ENCODE peak calls at places on chromosome 1, in five cellular contexts. H, B, G, J and V are unnamed samples.

GRCh38 chr1:18197299-18197698 is 89.7 kb downstream of the IGSF21 start:
- DNase-seq in H (no peak), B (no peak), G (no peak), J (no peak), V (no peak)

GRCh38 chr1:155202198-155202597 is 5.5 kb downstream of the THBS3 start:
- DNase-seq in H (no peak), B (no peak), G (no peak), J (no peak), V (no peak)

GRCh38 chr1:109498161-109498801 is 4.4 kb downstream of the CYB561D1 start:
- DNase-seq in H (peak), B (peak), G (peak), J (peak), V (peak)

GRCh38 chr1:51423098-51423821 is 92.9 kb upstream of the TTC39A start:
- DNase-seq in H (no peak), B (peak), G (peak), J (peak), V (peak)

GRCh38 chr1:55623339-55623738 is 408.2 kb upstream of the USP24 start:
- DNase-seq in H (no peak), B (no peak), G (peak), J (peak), V (peak)

GRCh38 chr1:244969355-244970235 is 105.3 kb upstream of the HNRNPU start:
- DNase-seq in H (peak), B (peak), G (peak), J (peak), V (peak)

GRCh38 chr1:245578306-245578705 is 423.5 kb downstream of the KIF26B start:
- DNase-seq in H (no peak), B (no peak), G (no peak), J (no peak), V (no peak)

GRCh38 chr1:54542120-54542961 is 5.7 kb upstream of the ACOT11 start:
- DNase-seq in H (peak), B (peak), G (peak), J (peak), V (peak)

GRCh38 chr1:31483012-31483946 is 70.3 kb downstream of the SERINC2 start:
- DNase-seq in H (no peak), B (peak), G (peak), J (peak), V (peak)

GRCh38 chr1:58456470-58456869 is 90.1 kb downstream of the OMA1 start:
- DNase-seq in H (no peak), B (peak), G (peak), J (peak), V (no peak)

GRCh38 chr1:83619497-83619896 is 379.4 kb downstream of the TTLL7 start:
- DNase-seq in H (no peak), B (no peak), G (no peak), J (no peak), V (no peak)

GRCh38 chr1:167439301-167439988 is 78.9 kb downstream of the CD247 start:
- DNase-seq in H (peak), B (peak), G (peak), J (peak), V (peak)
- H3K4me3 ChIP-seq in H (peak), B (peak), G (peak), J (peak), V (peak)

GRCh38 chr1:6123816-6124215 is 56.3 kb downstream of the CHD5 start:
- DNase-seq in H (no peak), B (no peak), G (no peak), J (no peak), V (no peak)

GRCh38 chr1:6125366-6125765 is 54.8 kb downstream of the CHD5 start:
- DNase-seq in H (no peak), B (no peak), G (no peak), J (no peak), V (no peak)

GRCh38 chr1:6126028-6126427 is 54.1 kb downstream of the CHD5 start:
- DNase-seq in H (no peak), B (no peak), G (no peak), J (no peak), V (no peak)

GRCh38 chr1:6124341-6124740 is 55.8 kb downstream of the CHD5 start:
- DNase-seq in H (no peak), B (no peak), G (no peak), J (no peak), V (no peak)

DNA sequence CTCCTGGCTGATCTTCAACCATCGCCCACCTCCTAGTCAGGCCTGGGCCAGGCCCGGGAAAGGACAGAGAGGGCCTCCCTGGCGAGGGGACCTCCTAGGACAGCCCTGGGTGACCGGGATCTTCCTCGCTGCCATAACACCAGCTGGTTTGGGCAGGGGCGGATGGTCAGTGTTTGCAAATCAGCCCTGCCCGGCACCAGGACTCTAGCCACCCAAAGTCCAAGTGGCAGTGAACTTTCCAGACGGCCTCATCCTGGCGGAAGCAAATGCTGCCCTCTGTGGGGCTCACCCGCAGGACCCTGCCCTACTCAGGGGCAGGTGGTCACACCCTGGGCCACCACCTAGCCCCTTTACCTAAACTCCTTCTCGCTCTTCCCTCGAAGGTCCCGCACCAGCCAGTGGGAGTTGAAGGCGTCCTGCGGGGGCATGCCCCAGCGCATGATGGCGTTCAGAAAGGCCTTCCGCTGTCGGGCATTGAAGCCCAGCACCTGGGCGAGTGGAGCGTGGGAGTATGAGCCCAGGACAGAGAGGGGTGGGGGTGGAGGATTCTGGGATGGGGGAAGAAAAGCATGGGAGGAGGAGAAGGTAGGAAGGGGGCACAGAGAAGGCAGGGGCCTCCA is 55.3 kb downstream of the CHD5 start:
- DNase-seq in H (no peak), B (no peak), G (no peak), J (no peak), V (no peak)
- TF ChIP-seq CTCF in H (no peak), B (no peak), G (no peak), J (no peak), V (no peak)

GRCh38 chr1:81805537-81806431 is 5.0 kb downstream of the ADGRL2 start:
- DNase-seq in H (no peak), B (no peak), G (no peak), J (no peak), V (no peak)
- H3K4me3 ChIP-seq in H (no peak), B (peak), G (no peak), J (no peak), V (no peak)

GRCh38 chr1:115040501-115040900 is 10.9 kb downstream of the TSHB start:
- DNase-seq in H (no peak), B (no peak), G (no peak), J (no peak), V (no peak)
- TF ChIP-seq CTCF in H (no peak), B (no peak), G (no peak), J (no peak), V (no peak)